ENCODE peak calls at places on chromosome 1, in seven cellular contexts. C is KBM-7, M is fibroblast of mammary gland, N is Right ventricle myocardium superior, S is NCI-H345, E is MM.1S, A is astrocyte of the spinal cord. D is an unnamed sample.

GRCh38 chr1:153390938-153391710 is at the start of gene S100A8:
- DNase-seq in S (peak), A (no peak), M (no peak), C (no peak), N (peak), E (no peak), D (no peak)

GRCh38 chr1:11653101-11653601 is 1.1 kb downstream of the FBXO2 start:
- DNase-seq in E (no peak), N (no peak), A (no peak), M (no peak), S (no peak), C (no peak), D (no peak)

GRCh38 chr1:15952317-15953258 is 23.3 kb downstream of the ZBTB17 start:
- DNase-seq in A (peak), E (no peak), M (peak), N (no peak), S (no peak), C (peak), D (no peak)

GRCh38 chr1:207398986-207399385 is 55.1 kb upstream of the CR2 start:
- DNase-seq in C (no peak), N (no peak), M (no peak), E (no peak), S (no peak), A (no peak), D (no peak)

GRCh38 chr1:174671826-174672225 is 224.1 kb downstream of the GPR52 start:
- DNase-seq in A (no peak), N (no peak), E (no peak), M (peak), S (no peak), C (no peak), D (no peak)

GRCh38 chr1:78491311-78492071 is 717 bp downstream of the PTGFR start:
- DNase-seq in C (no peak), A (peak), E (no peak), M (peak), N (peak), S (peak), D (peak)

GRCh38 chr1:209433649-209434031 is 149.9 kb upstream of the CAMK1G start:
- DNase-seq in S (no peak), M (peak), E (no peak), N (no peak), C (no peak), A (no peak), D (no peak)

GRCh38 chr1:84246228-84246627 is 55.3 kb upstream of the SAMD13 start:
- DNase-seq in C (peak), N (no peak), S (no peak), M (no peak), A (no peak), E (no peak), D (no peak)

GRCh38 chr1:206487970-206488369 is 17.7 kb downstream of the IKBKE start:
- DNase-seq in M (no peak), S (no peak), E (no peak), C (no peak), N (no peak), A (no peak), D (no peak)

GRCh38 chr1:14811573-14811972 is 213.1 kb downstream of the KAZN start:
- DNase-seq in A (no peak), M (no peak), E (no peak), N (no peak), S (no peak), C (no peak), D (no peak)

GRCh38 chr1:89827902-89828301 is 7.1 kb downstream of the LRRC8D start:
- DNase-seq in S (no peak), M (no peak), A (no peak), N (no peak), C (no peak), E (no peak), D (no peak)

GRCh38 chr1:235417101-235417697 is 50.0 kb downstream of the TBCE start:
- DNase-seq in S (peak), N (no peak), C (peak), M (peak), E (peak), A (peak), D (peak)

GRCh38 chr1:30627994-30628393 is 95.4 kb downstream of the MATN1 start:
- DNase-seq in N (no peak), E (no peak), A (no peak), M (no peak), C (no peak), S (no peak), D (no peak)

GRCh38 chr1:71269823-71270222 is 189.0 kb upstream of the ZRANB2 start:
- DNase-seq in C (no peak), E (no peak), A (no peak), S (no peak), N (no peak), M (peak), D (no peak)

GRCh38 chr1:84756455-84757082 is 66.3 kb upstream of the SSX2IP start:
- DNase-seq in N (no peak), M (no peak), C (no peak), E (no peak), S (no peak), A (no peak), D (no peak)

GRCh38 chr1:10638559-10639300 is 157.7 kb downstream of the CASZ1 start:
- DNase-seq in E (no peak), N (no peak), A (no peak), S (no peak), M (no peak), C (no peak), D (no peak)

GRCh38 chr1:100921110-100921706 is 25.3 kb downstream of the SLC30A7 start:
- DNase-seq in N (no peak), C (peak), E (peak), A (peak), M (peak), S (peak), D (peak)

GRCh38 chr1:230495021-230495550 is 69.0 kb upstream of the PGBD5 start:
- DNase-seq in S (peak), C (no peak), E (no peak), N (no peak), A (no peak), M (no peak), D (no peak)

GRCh38 chr1:200247513-200247912 is 162.3 kb downstream of the ZNF281 start:
- DNase-seq in E (no peak), A (no peak), N (no peak), S (no peak), C (no peak), M (no peak), D (no peak)